ENCODE peak calls at places on chromosomes 11 and 22, in ten cellular contexts. One of them, this sample, is unnamed.

GRCh38 chr11:69475141-69475865 is 6.2 kb upstream of the LINC01488 start:
- DNase-seq in fibroblast of the aortic adventitia: no peak
- DNase-seq in brain microvascular endothelial cell: no peak
- DNase-seq in RWPE1: no peak
- DNase-seq in GM10248: no peak
- DNase-seq in left ventricle myocardium inferior: peak
- DNase-seq in gastrocnemius medialis: no peak
- DNase-seq in GM13977: no peak
- DNase-seq in fibroblast of mammary gland: no peak
- DNase-seq in lower lobe of right lung: peak
- DNase-seq in this sample: no peak

GRCh38 chr11:122248939-122249338 is 132.9 kb upstream of the BLID start:
- DNase-seq in fibroblast of the aortic adventitia: no peak
- DNase-seq in brain microvascular endothelial cell: no peak
- DNase-seq in RWPE1: peak
- DNase-seq in GM10248: no peak
- DNase-seq in left ventricle myocardium inferior: no peak
- DNase-seq in gastrocnemius medialis: no peak
- DNase-seq in GM13977: no peak
- DNase-seq in fibroblast of mammary gland: no peak
- DNase-seq in lower lobe of right lung: no peak
- DNase-seq in this sample: no peak

GRCh38 chr11:3353066-3353465 is 25.9 kb downstream of the ZNF195 start:
- DNase-seq in fibroblast of the aortic adventitia: no peak
- DNase-seq in brain microvascular endothelial cell: no peak
- DNase-seq in RWPE1: no peak
- DNase-seq in GM10248: no peak
- DNase-seq in left ventricle myocardium inferior: no peak
- DNase-seq in gastrocnemius medialis: no peak
- DNase-seq in GM13977: no peak
- DNase-seq in fibroblast of mammary gland: no peak
- DNase-seq in lower lobe of right lung: no peak
- DNase-seq in this sample: no peak

GRCh38 chr11:37946155-37946766 is 1348.2 kb upstream of the RAG2 start:
- DNase-seq in fibroblast of the aortic adventitia: peak
- DNase-seq in brain microvascular endothelial cell: peak
- DNase-seq in RWPE1: no peak
- DNase-seq in GM10248: no peak
- DNase-seq in left ventricle myocardium inferior: no peak
- DNase-seq in gastrocnemius medialis: no peak
- DNase-seq in GM13977: peak
- DNase-seq in fibroblast of mammary gland: peak
- DNase-seq in lower lobe of right lung: no peak
- DNase-seq in this sample: peak

GRCh38 chr22:19478466-19479357 is at the start of gene UFD1:
- DNase-seq in fibroblast of the aortic adventitia: peak
- DNase-seq in brain microvascular endothelial cell: peak
- DNase-seq in RWPE1: peak
- DNase-seq in GM10248: peak
- DNase-seq in left ventricle myocardium inferior: peak
- DNase-seq in gastrocnemius medialis: peak
- DNase-seq in GM13977: peak
- DNase-seq in fibroblast of mammary gland: peak
- DNase-seq in lower lobe of right lung: peak
- DNase-seq in this sample: peak

GRCh38 chr11:95522871-95523270 is 266.7 kb downstream of the FAM76B start:
- DNase-seq in fibroblast of the aortic adventitia: peak
- DNase-seq in brain microvascular endothelial cell: no peak
- DNase-seq in RWPE1: peak
- DNase-seq in GM10248: no peak
- DNase-seq in left ventricle myocardium inferior: no peak
- DNase-seq in gastrocnemius medialis: no peak
- DNase-seq in GM13977: no peak
- DNase-seq in fibroblast of mammary gland: peak
- DNase-seq in lower lobe of right lung: no peak
- DNase-seq in this sample: no peak

GRCh38 chr11:8105133-8105532 is 24.1 kb downstream of the TUB start:
- DNase-seq in fibroblast of the aortic adventitia: no peak
- DNase-seq in brain microvascular endothelial cell: no peak
- DNase-seq in RWPE1: no peak
- DNase-seq in GM10248: no peak
- DNase-seq in left ventricle myocardium inferior: no peak
- DNase-seq in gastrocnemius medialis: no peak
- DNase-seq in GM13977: no peak
- DNase-seq in fibroblast of mammary gland: no peak
- DNase-seq in lower lobe of right lung: no peak
- DNase-seq in this sample: no peak

GRCh38 chr11:117851091-117851490 is 25.4 kb downstream of the FXYD6 start:
- DNase-seq in fibroblast of the aortic adventitia: no peak
- DNase-seq in brain microvascular endothelial cell: peak
- DNase-seq in RWPE1: no peak
- DNase-seq in GM10248: no peak
- DNase-seq in left ventricle myocardium inferior: no peak
- DNase-seq in gastrocnemius medialis: no peak
- DNase-seq in GM13977: no peak
- DNase-seq in fibroblast of mammary gland: peak
- DNase-seq in lower lobe of right lung: no peak
- DNase-seq in this sample: no peak

GRCh38 chr22:22092974-22093373 is 110.4 kb upstream of the TOP3B start:
- DNase-seq in fibroblast of the aortic adventitia: no peak
- DNase-seq in brain microvascular endothelial cell: no peak
- DNase-seq in RWPE1: no peak
- DNase-seq in GM10248: no peak
- DNase-seq in left ventricle myocardium inferior: no peak
- DNase-seq in gastrocnemius medialis: no peak
- DNase-seq in GM13977: no peak
- DNase-seq in fibroblast of mammary gland: no peak
- DNase-seq in lower lobe of right lung: no peak
- DNase-seq in this sample: no peak

GRCh38 chr11:128417607-128418324 is 169.6 kb downstream of the ETS1 start:
- DNase-seq in fibroblast of the aortic adventitia: peak
- DNase-seq in brain microvascular endothelial cell: peak
- DNase-seq in RWPE1: peak
- DNase-seq in GM10248: no peak
- DNase-seq in left ventricle myocardium inferior: no peak
- DNase-seq in gastrocnemius medialis: no peak
- DNase-seq in GM13977: no peak
- DNase-seq in fibroblast of mammary gland: peak
- DNase-seq in lower lobe of right lung: no peak
- DNase-seq in this sample: no peak

GRCh38 chr22:26512149-26512793 is at the start of gene TFIP11:
- DNase-seq in fibroblast of the aortic adventitia: peak
- DNase-seq in brain microvascular endothelial cell: peak
- DNase-seq in RWPE1: peak
- DNase-seq in GM10248: peak
- DNase-seq in left ventricle myocardium inferior: peak
- DNase-seq in gastrocnemius medialis: peak
- DNase-seq in GM13977: peak
- DNase-seq in fibroblast of mammary gland: peak
- DNase-seq in lower lobe of right lung: peak
- DNase-seq in this sample: peak

GRCh38 chr11:2716376-2717095 is 16.7 kb upstream of the KCNQ1OT1 start:
- DNase-seq in fibroblast of the aortic adventitia: peak
- DNase-seq in brain microvascular endothelial cell: no peak
- DNase-seq in RWPE1: no peak
- DNase-seq in GM10248: no peak
- DNase-seq in left ventricle myocardium inferior: no peak
- DNase-seq in gastrocnemius medialis: no peak
- DNase-seq in GM13977: no peak
- DNase-seq in fibroblast of mammary gland: no peak
- DNase-seq in lower lobe of right lung: no peak
- DNase-seq in this sample: no peak

GRCh38 chr22:17767236-17768065 is 6.8 kb downstream of the BID start:
- DNase-seq in fibroblast of the aortic adventitia: no peak
- DNase-seq in brain microvascular endothelial cell: no peak
- DNase-seq in RWPE1: no peak
- DNase-seq in GM10248: peak
- DNase-seq in left ventricle myocardium inferior: no peak
- DNase-seq in gastrocnemius medialis: no peak
- DNase-seq in GM13977: peak
- DNase-seq in fibroblast of mammary gland: no peak
- DNase-seq in lower lobe of right lung: no peak
- DNase-seq in this sample: peak

GRCh38 chr22:17727244-17727892 is 46.9 kb downstream of the BID start:
- DNase-seq in fibroblast of the aortic adventitia: no peak
- DNase-seq in brain microvascular endothelial cell: no peak
- DNase-seq in RWPE1: no peak
- DNase-seq in GM10248: no peak
- DNase-seq in left ventricle myocardium inferior: no peak
- DNase-seq in gastrocnemius medialis: no peak
- DNase-seq in GM13977: no peak
- DNase-seq in fibroblast of mammary gland: no peak
- DNase-seq in lower lobe of right lung: no peak
- DNase-seq in this sample: no peak

GRCh38 chr22:48576333-48577013 is 1251.2 kb downstream of the BRD1 start:
- DNase-seq in fibroblast of the aortic adventitia: no peak
- DNase-seq in brain microvascular endothelial cell: no peak
- DNase-seq in RWPE1: no peak
- DNase-seq in GM10248: no peak
- DNase-seq in left ventricle myocardium inferior: no peak
- DNase-seq in gastrocnemius medialis: no peak
- DNase-seq in GM13977: no peak
- DNase-seq in fibroblast of mammary gland: no peak
- DNase-seq in lower lobe of right lung: peak
- DNase-seq in this sample: no peak

DNA sequence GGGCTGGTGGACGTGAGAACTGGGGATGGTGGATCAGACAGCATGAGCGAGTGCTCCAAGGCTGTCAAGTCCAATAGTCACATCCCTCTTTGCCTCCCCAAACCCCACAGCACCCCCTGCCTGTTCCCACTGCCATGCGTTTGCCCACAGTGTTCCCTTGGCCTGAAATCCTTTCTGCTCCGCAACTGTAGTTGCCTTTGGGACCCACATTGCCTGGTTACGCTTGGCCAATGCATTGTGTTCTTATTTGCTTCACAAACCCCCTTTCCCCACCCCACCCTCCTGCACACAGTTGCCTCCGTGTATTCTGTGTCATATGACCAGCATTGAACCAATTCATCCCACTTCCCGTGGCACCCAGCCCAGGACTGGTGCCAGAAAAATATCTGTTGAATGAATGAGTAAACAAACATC is 2.1 kb upstream of the KIAA0930 start:
- DNase-seq in fibroblast of the aortic adventitia: no peak
- DNase-seq in brain microvascular endothelial cell: no peak
- DNase-seq in RWPE1: no peak
- DNase-seq in GM10248: no peak
- DNase-seq in left ventricle myocardium inferior: no peak
- DNase-seq in gastrocnemius medialis: no peak
- DNase-seq in GM13977: no peak
- DNase-seq in fibroblast of mammary gland: peak
- DNase-seq in lower lobe of right lung: peak
- DNase-seq in this sample: no peak
- TF ChIP-seq CTCF in fibroblast of the aortic adventitia: peak
- TF ChIP-seq CTCF in brain microvascular endothelial cell: peak
- TF ChIP-seq CTCF in RWPE1: no peak
- TF ChIP-seq CTCF in GM10248: no peak
- TF ChIP-seq CTCF in left ventricle myocardium inferior: no peak
- TF ChIP-seq CTCF in gastrocnemius medialis: no peak
- TF ChIP-seq CTCF in GM13977: no peak
- TF ChIP-seq CTCF in fibroblast of mammary gland: peak
- TF ChIP-seq CTCF in lower lobe of right lung: peak
- TF ChIP-seq CTCF in this sample: peak

GRCh38 chr22:25282671-25283561 is 63.5 kb downstream of the CRYBB2 start:
- DNase-seq in fibroblast of the aortic adventitia: no peak
- DNase-seq in brain microvascular endothelial cell: no peak
- DNase-seq in RWPE1: no peak
- DNase-seq in GM10248: peak
- DNase-seq in left ventricle myocardium inferior: no peak
- DNase-seq in gastrocnemius medialis: no peak
- DNase-seq in GM13977: peak
- DNase-seq in fibroblast of mammary gland: no peak
- DNase-seq in lower lobe of right lung: no peak
- DNase-seq in this sample: no peak
- TF ChIP-seq CTCF in fibroblast of the aortic adventitia: no peak
- TF ChIP-seq CTCF in brain microvascular endothelial cell: no peak
- TF ChIP-seq CTCF in RWPE1: no peak
- TF ChIP-seq CTCF in GM10248: no peak
- TF ChIP-seq CTCF in left ventricle myocardium inferior: no peak
- TF ChIP-seq CTCF in gastrocnemius medialis: no peak
- TF ChIP-seq CTCF in GM13977: no peak
- TF ChIP-seq CTCF in fibroblast of mammary gland: no peak
- TF ChIP-seq CTCF in lower lobe of right lung: no peak
- TF ChIP-seq CTCF in this sample: no peak

GRCh38 chr22:42901790-42902508 is 44.9 kb upstream of the ARFGAP3 start:
- DNase-seq in fibroblast of the aortic adventitia: no peak
- DNase-seq in brain microvascular endothelial cell: no peak
- DNase-seq in RWPE1: no peak
- DNase-seq in GM10248: no peak
- DNase-seq in left ventricle myocardium inferior: peak
- DNase-seq in gastrocnemius medialis: peak
- DNase-seq in GM13977: no peak
- DNase-seq in fibroblast of mammary gland: no peak
- DNase-seq in lower lobe of right lung: no peak
- DNase-seq in this sample: no peak
- TF ChIP-seq CTCF in fibroblast of the aortic adventitia: peak
- TF ChIP-seq CTCF in brain microvascular endothelial cell: peak
- TF ChIP-seq CTCF in RWPE1: peak
- TF ChIP-seq CTCF in GM10248: peak
- TF ChIP-seq CTCF in left ventricle myocardium inferior: no peak
- TF ChIP-seq CTCF in gastrocnemius medialis: peak
- TF ChIP-seq CTCF in GM13977: peak
- TF ChIP-seq CTCF in fibroblast of mammary gland: peak
- TF ChIP-seq CTCF in lower lobe of right lung: peak
- TF ChIP-seq CTCF in this sample: peak

DNA sequence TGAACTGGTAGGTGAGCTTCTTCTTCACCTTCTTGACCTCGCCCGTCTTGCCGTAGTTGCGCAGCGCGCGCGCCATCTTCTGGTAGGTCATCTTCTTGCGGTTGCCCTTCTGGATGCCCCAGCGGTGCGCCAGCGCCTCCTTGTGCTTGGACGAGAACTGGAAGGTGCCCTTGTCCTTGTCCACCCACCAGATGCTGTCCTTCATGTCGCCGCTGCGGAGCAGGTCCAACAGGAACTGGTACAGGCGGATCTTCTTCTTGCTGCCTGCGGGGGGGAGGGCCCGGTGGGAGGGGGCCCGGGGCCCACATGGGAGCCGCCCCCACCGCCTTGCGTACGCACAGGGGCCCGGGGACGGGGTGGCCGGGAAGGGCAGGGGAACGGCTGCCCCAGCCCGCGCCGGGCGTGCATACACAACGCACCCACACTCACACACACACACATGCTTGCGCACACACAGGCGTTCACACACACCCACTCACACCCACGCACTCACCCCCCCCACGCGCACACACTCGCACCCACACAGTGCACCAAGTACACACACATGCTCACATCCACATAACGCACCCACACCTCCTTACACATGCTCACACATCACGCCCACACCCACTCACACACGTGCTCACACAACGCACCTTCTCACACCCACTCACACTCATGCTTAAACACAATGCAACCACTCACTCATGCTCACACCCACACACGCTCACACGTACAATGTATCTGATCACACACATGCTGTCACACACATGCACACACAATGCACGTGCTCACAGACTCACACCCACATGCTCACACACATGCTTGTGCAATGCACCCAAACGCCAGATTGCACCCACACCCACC is 3.0 kb upstream of the MYBPC3 start:
- DNase-seq in fibroblast of the aortic adventitia: peak
- DNase-seq in brain microvascular endothelial cell: peak
- DNase-seq in RWPE1: peak
- DNase-seq in GM10248: no peak
- DNase-seq in left ventricle myocardium inferior: peak
- DNase-seq in gastrocnemius medialis: peak
- DNase-seq in GM13977: no peak
- DNase-seq in fibroblast of mammary gland: peak
- DNase-seq in lower lobe of right lung: peak
- DNase-seq in this sample: peak
- TF ChIP-seq CTCF in fibroblast of the aortic adventitia: peak
- TF ChIP-seq CTCF in brain microvascular endothelial cell: peak
- TF ChIP-seq CTCF in RWPE1: peak
- TF ChIP-seq CTCF in GM10248: peak
- TF ChIP-seq CTCF in left ventricle myocardium inferior: peak
- TF ChIP-seq CTCF in gastrocnemius medialis: peak
- TF ChIP-seq CTCF in GM13977: peak
- TF ChIP-seq CTCF in fibroblast of mammary gland: peak
- TF ChIP-seq CTCF in lower lobe of right lung: peak
- TF ChIP-seq CTCF in this sample: peak